ENCODE peak calls at places on chromosomes 13 and 19, in seven cellular contexts. A, S, X, L, Q, E and P are unnamed samples.

GRCh38 chr13:113315992-113316391 is 19.0 kb downstream of the LAMP1 start:
- DNase-seq in A (no peak), L (no peak), S (no peak), X (no peak), E (no peak), Q (no peak), P (no peak)

GRCh38 chr13:98307744-98308524 is 130.9 kb upstream of the RNF113B start:
- DNase-seq in Q (no peak), L (no peak), A (peak), S (no peak), X (no peak), E (peak), P (no peak)

GRCh38 chr13:27211771-27212364 is 39.5 kb upstream of the RPL21 start:
- DNase-seq in Q (no peak), X (no peak), S (no peak), A (peak), L (no peak), E (peak), P (no peak)

GRCh38 chr19:34500656-34501120 is 19.1 kb downstream of the WTIP start:
- DNase-seq in L (no peak), A (no peak), X (no peak), E (no peak), Q (no peak), S (no peak), P (no peak)

GRCh38 chr13:43087960-43088580 is 64.7 kb downstream of the DNAJC15 start:
- DNase-seq in E (peak), X (no peak), A (no peak), Q (no peak), S (peak), L (no peak), P (no peak)

GRCh38 chr19:52343548-52343947 is 7.5 kb downstream of the ZNF610 start:
- DNase-seq in X (no peak), L (peak), A (peak), Q (no peak), E (peak), S (peak), P (peak)

GRCh38 chr19:40542197-40542859 is 34.3 kb upstream of the SHKBP1 start:
- DNase-seq in S (peak), Q (no peak), X (no peak), E (peak), L (no peak), A (peak), P (no peak)

GRCh38 chr13:109297628-109298027 is 488.8 kb downstream of the IRS2 start:
- DNase-seq in E (peak), L (no peak), X (no peak), Q (no peak), S (peak), A (peak), P (no peak)

GRCh38 chr13:107043016-107043957 is 475.4 kb upstream of the ARGLU1 start:
- DNase-seq in X (no peak), S (no peak), Q (no peak), A (peak), L (no peak), E (no peak), P (no peak)

GRCh38 chr13:51614350-51614786 is 30.1 kb downstream of the WDFY2 start:
- DNase-seq in L (no peak), E (no peak), S (no peak), A (no peak), Q (no peak), X (no peak), P (no peak)

GRCh38 chr13:20127563-20128458 is 33.0 kb downstream of the GJA3 start:
- DNase-seq in S (peak), E (peak), A (peak), Q (no peak), X (no peak), L (peak), P (no peak)

GRCh38 chr19:3375221-3376088 is 9.1 kb downstream of the NFIC start:
- DNase-seq in L (no peak), S (peak), E (peak), A (peak), X (peak), Q (no peak), P (no peak)